ENCODE peak calls at places on chromosomes 12 and 14, in eight cellular contexts. O is stomach, I is mesothelial cell of epicardium, N is endodermal cell, F is endothelial cell, G is ovary, Z is endothelial cell of umbilical vein, E is PC-9. A is an unnamed sample.

GRCh38 chr12:54082402-54082892 is 28.8 kb downstream of the HOXC4 start:
- DNase-seq in E (no peak), F (no peak), I (peak), N (peak), O (peak), G (peak), Z (no peak), A (no peak)

GRCh38 chr12:3559601-3560294 is 68.7 kb downstream of the PRMT8 start:
- DNase-seq in G (no peak), F (no peak), Z (no peak), E (no peak), N (peak), I (no peak), O (no peak), A (no peak)

GRCh38 chr14:24368562-24369252 is 723 bp downstream of the NFATC4 start:
- DNase-seq in O (no peak), Z (peak), I (peak), E (no peak), N (peak), F (peak), G (peak), A (no peak)

GRCh38 chr14:105065280-105066228 is at the start of gene GPR132:
- DNase-seq in E (no peak), Z (no peak), I (no peak), O (peak), F (no peak), G (no peak), N (peak), A (no peak)

GRCh38 chr14:52467515-52468266 is 84.6 kb downstream of the TXNDC16 start:
- DNase-seq in G (no peak), F (no peak), E (no peak), N (no peak), I (no peak), Z (no peak), O (no peak), A (no peak)

GRCh38 chr12:132461526-132461925 is 28.4 kb upstream of the FBRSL1 start:
- DNase-seq in F (no peak), G (no peak), Z (no peak), O (no peak), N (no peak), E (no peak), I (no peak), A (no peak)

GRCh38 chr12:21324551-21324950 is 10.2 kb downstream of the SLCO1A2 start:
- DNase-seq in E (no peak), O (no peak), I (no peak), F (no peak), G (no peak), Z (no peak), N (no peak), A (no peak)

GRCh38 chr12:40137252-40137651 is 31.4 kb upstream of the SLC2A13 start:
- DNase-seq in O (no peak), Z (peak), G (no peak), I (no peak), F (no peak), N (no peak), E (no peak), A (no peak)

GRCh38 chr12:1591029-1591428 is 3.4 kb downstream of the FBXL14 start:
- DNase-seq in G (no peak), O (no peak), Z (peak), I (no peak), N (no peak), F (no peak), E (peak), A (no peak)

GRCh38 chr12:122909442-122910288 is 13.7 kb upstream of the VPS37B start:
- DNase-seq in N (peak), Z (no peak), F (no peak), O (no peak), I (no peak), G (no peak), E (peak), A (no peak)

GRCh38 chr14:54117401-54117800 is 160.8 kb upstream of the BMP4 start:
- DNase-seq in Z (peak), F (no peak), E (no peak), I (no peak), O (no peak), N (no peak), G (no peak), A (no peak)

GRCh38 chr12:117143008-117143532 is 43.9 kb upstream of the TESC start:
- DNase-seq in I (peak), E (peak), Z (no peak), G (no peak), N (no peak), O (peak), F (no peak), A (no peak)

GRCh38 chr14:95472819-95473251 is 43.6 kb downstream of the SYNE3 start:
- DNase-seq in O (no peak), N (no peak), G (no peak), Z (no peak), I (no peak), E (no peak), F (no peak), A (no peak)

GRCh38 chr12:90770861-90771260 is 184.1 kb downstream of the CCER1 start:
- DNase-seq in G (no peak), O (no peak), Z (peak), I (no peak), E (no peak), F (no peak), N (no peak), A (no peak)

GRCh38 chr12:72271401-72271740 is 799 bp upstream of the TRHDE start:
- DNase-seq in G (peak), F (peak), I (peak), E (no peak), Z (peak), O (no peak), N (no peak), A (no peak)

GRCh38 chr14:100305446-100306255 is 593 bp downstream of the SLC25A29 start:
- DNase-seq in I (peak), G (peak), E (no peak), Z (peak), F (peak), O (peak), N (peak), A (no peak)

GRCh38 chr12:30329281-30329680 is 366.4 kb downstream of the IPO8 start:
- DNase-seq in O (no peak), F (no peak), Z (no peak), G (no peak), N (no peak), E (no peak), I (no peak), A (no peak)

GRCh38 chr14:53956427-53957201 is at the start of gene BMP4:
- DNase-seq in G (peak), Z (peak), N (peak), F (peak), I (peak), E (peak), O (peak), A (no peak)

GRCh38 chr12:6383572-6384498 is at the start of gene LTBR:
- DNase-seq in Z (peak), E (peak), G (peak), F (peak), O (peak), I (peak), N (peak), A (peak)

GRCh38 chr12:130876758-130877157 is 4.9 kb downstream of the RAN start:
- DNase-seq in F (no peak), G (no peak), I (no peak), E (no peak), N (no peak), O (no peak), Z (no peak), A (no peak)

GRCh38 chr14:51079085-51079484 is 15.8 kb downstream of the TRIM9 start:
- DNase-seq in N (no peak), G (no peak), O (no peak), Z (no peak), E (no peak), F (no peak), I (no peak), A (no peak)

GRCh38 chr14:39430762-39431415 is 1.3 kb downstream of the FBXO33 start:
- DNase-seq in G (no peak), I (no peak), Z (peak), F (no peak), E (no peak), N (peak), O (no peak), A (no peak)

GRCh38 chr12:7125632-7126227 is 3.0 kb downstream of the RBP5 start:
- DNase-seq in E (no peak), I (no peak), O (no peak), F (no peak), G (no peak), N (no peak), Z (no peak), A (no peak)

GRCh38 chr14:63689132-63689531 is 38.7 kb downstream of the SGPP1 start:
- DNase-seq in I (no peak), G (no peak), N (no peak), F (no peak), E (peak), Z (no peak), O (no peak), A (no peak)

GRCh38 chr12:24948452-24948815 is 467 bp downstream of the BCAT1 start:
- DNase-seq in G (peak), Z (no peak), N (peak), I (no peak), E (no peak), F (peak), O (no peak), A (no peak)

GRCh38 chr14:56796259-56796658 is 14.0 kb downstream of the OTX2 start:
- DNase-seq in N (peak), I (no peak), G (no peak), O (no peak), Z (no peak), F (no peak), E (no peak), A (no peak)

GRCh38 chr12:9668141-9669018 is 1.1 kb upstream of the CLEC2D start:
- DNase-seq in O (no peak), Z (no peak), N (no peak), E (no peak), G (no peak), F (no peak), I (no peak), A (no peak)

GRCh38 chr12:88571543-88571942 is 8.7 kb downstream of the KITLG start:
- DNase-seq in F (no peak), I (no peak), N (no peak), O (no peak), Z (no peak), G (no peak), E (no peak), A (no peak)

GRCh38 chr14:80364274-80364673 is 153.0 kb upstream of the DIO2 start:
- DNase-seq in I (no peak), F (no peak), G (no peak), O (no peak), E (no peak), N (no peak), Z (peak), A (no peak)

GRCh38 chr12:112900298-112901145 is 6.2 kb upstream of the OAS1 start:
- DNase-seq in N (peak), Z (peak), I (no peak), E (peak), O (peak), F (peak), G (no peak), A (no peak)

GRCh38 chr14:22630486-22630885 is 13.7 kb downstream of the OR6J1 start:
- DNase-seq in N (no peak), I (no peak), O (no peak), E (no peak), G (no peak), Z (no peak), F (no peak), A (no peak)

GRCh38 chr14:24298892-24299254 is 707 bp downstream of the DHRS1 start:
- DNase-seq in N (peak), Z (peak), E (peak), G (no peak), I (no peak), O (no peak), F (no peak), A (no peak)

GRCh38 chr14:76773188-76773885 is 12.1 kb downstream of the VASH1 start:
- DNase-seq in I (no peak), O (no peak), Z (peak), E (peak), F (no peak), G (peak), N (peak), A (no peak)

GRCh38 chr12:50986961-50987737 is 34.8 kb downstream of the HIGD1C start:
- DNase-seq in O (peak), G (peak), I (no peak), F (peak), N (peak), E (no peak), Z (peak), A (no peak)

GRCh38 chr14:73245401-73246325 is 8.4 kb downstream of the PAPLN start:
- DNase-seq in I (no peak), O (peak), F (no peak), N (peak), Z (peak), G (no peak), E (no peak), A (no peak)

GRCh38 chr12:67354966-67355365 is 85.8 kb downstream of the CAND1 start:
- DNase-seq in O (no peak), E (no peak), F (no peak), I (no peak), Z (no peak), G (no peak), N (no peak), A (no peak)
- TF ChIP-seq CTCF in O (no peak), E (no peak), F (no peak), I (no peak), Z (no peak), G (no peak), N (peak), A (no peak)

GRCh38 chr12:69708649-69709048 is 9.5 kb upstream of the BEST3 start:
- DNase-seq in N (no peak), I (no peak), O (no peak), F (no peak), Z (no peak), G (no peak), E (no peak), A (no peak)
- TF ChIP-seq CTCF in N (peak), I (peak), O (no peak), F (peak), Z (no peak), G (no peak), E (peak), A (no peak)

GRCh38 chr14:61253064-61253753 is 27.9 kb downstream of the TMEM30B start:
- DNase-seq in E (no peak), N (no peak), G (no peak), Z (no peak), F (no peak), I (no peak), O (no peak), A (no peak)
- TF ChIP-seq CTCF in E (no peak), N (no peak), G (no peak), Z (no peak), F (peak), I (no peak), O (no peak), A (no peak)

GRCh38 chr12:56644654-56645053 is 1.1 kb downstream of the ATP5F1B start:
- DNase-seq in G (no peak), E (no peak), N (no peak), O (no peak), F (no peak), I (no peak), Z (peak), A (no peak)

GRCh38 chr12:56645717-56646446 is at the start of gene ATP5F1B:
- DNase-seq in F (peak), O (peak), N (peak), G (peak), Z (peak), E (peak), I (peak), A (peak)

DNA sequence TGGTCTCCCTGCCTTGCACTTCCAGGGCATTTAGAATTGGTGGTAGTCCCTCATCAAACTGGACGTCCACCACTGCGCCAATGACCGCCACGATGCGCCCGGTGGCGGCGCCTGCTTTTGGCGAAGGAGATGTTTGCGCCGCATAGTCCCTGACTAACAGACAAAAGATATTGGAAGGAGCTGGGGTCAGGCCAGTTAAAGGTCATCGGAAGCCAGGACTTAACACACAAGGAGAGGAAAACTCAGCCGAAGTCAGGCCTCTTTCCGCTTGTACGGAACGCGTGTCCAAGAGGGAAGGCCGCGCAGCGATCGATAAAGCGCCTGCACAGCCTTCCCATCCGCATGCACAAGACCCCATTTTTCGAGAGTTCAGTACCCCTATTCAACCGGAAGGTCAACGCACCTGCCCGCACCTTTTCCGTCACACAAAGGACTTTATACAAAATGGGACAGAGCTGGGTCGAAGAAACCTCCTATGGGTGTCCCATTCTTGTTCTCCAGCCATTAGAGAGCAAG is 525 bp downstream of the ATP5F1B start:
- DNase-seq in E (no peak), O (no peak), G (no peak), I (no peak), F (peak), N (peak), Z (peak), A (no peak)
- TF ChIP-seq CTCF in E (no peak), O (no peak), G (no peak), I (no peak), F (no peak), N (peak), Z (no peak), A (no peak)

DNA sequence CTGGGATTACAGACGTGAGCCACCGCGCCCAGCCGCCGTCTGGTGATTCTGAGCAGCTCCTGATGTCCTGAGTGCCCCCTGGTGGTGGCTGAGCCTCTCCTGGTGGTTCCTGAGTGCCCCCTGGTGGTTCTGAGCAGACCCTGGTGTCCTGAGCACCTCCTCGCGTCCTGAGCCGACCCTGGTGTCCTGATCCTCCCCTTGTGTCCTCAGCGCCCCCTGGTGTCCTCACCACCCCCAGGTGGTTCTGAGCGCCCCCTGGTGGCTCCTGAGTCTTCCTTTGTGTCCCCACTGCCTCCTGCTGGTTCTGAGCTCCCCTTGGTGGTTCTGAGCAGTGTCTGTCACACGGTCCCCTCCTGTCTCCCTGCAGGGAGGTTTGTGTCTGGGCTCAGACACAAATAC is 1304.9 kb downstream of the TMEM121 start:
- DNase-seq in E (no peak), O (no peak), N (peak), I (no peak), G (no peak), F (no peak), Z (no peak), A (no peak)
- TF ChIP-seq CTCF in E (peak), O (no peak), N (no peak), I (no peak), G (no peak), F (no peak), Z (no peak), A (no peak)

DNA sequence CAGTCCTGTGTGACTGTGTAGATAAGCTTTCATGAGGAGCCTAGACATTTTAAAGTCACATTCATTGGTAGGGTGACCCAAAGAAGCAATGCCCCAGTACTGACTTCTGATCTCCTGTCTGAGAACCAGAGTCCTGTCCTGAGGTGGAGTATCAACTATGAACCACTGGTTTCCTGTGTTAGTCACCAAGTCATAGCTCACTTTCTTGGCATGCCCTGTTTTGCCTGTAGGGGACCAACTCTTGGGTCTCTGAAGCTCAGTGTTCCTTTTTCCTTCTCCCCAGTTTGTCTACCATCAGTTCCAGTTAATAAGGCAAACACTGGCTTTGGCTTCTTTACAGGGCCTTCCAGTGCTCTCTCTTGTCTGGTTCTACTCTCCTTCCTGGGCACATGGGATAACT is 97.4 kb downstream of the C12orf75 start:
- DNase-seq in G (no peak), E (no peak), Z (peak), I (no peak), F (no peak), O (no peak), N (no peak), A (no peak)
- TF ChIP-seq CTCF in G (no peak), E (no peak), Z (peak), I (no peak), F (no peak), O (no peak), N (peak), A (no peak)

GRCh38 chr14:92797935-92798653 is 4.0 kb downstream of the GOLGA5 start:
- DNase-seq in G (no peak), Z (no peak), I (no peak), N (no peak), F (no peak), O (no peak), E (no peak), A (no peak)

GRCh38 chr14:92792885-92793284 is 1.2 kb upstream of the GOLGA5 start:
- DNase-seq in Z (no peak), I (no peak), O (no peak), F (no peak), G (no peak), E (no peak), N (no peak), A (no peak)

GRCh38 chr14:92794961-92795360 is 856 bp downstream of the GOLGA5 start:
- DNase-seq in Z (no peak), I (no peak), O (no peak), G (no peak), N (no peak), E (no peak), F (no peak), A (no peak)

GRCh38 chr14:92794547-92794941 is 439 bp downstream of the GOLGA5 start:
- DNase-seq in E (no peak), F (peak), I (peak), N (no peak), Z (peak), O (no peak), G (no peak), A (no peak)

GRCh38 chr14:92793709-92794546 is at the start of gene GOLGA5:
- DNase-seq in E (peak), N (peak), Z (peak), G (peak), F (peak), O (peak), I (peak), A (peak)
- TF ChIP-seq CTCF in E (no peak), N (no peak), Z (no peak), G (peak), F (no peak), O (peak), I (no peak), A (no peak)

GRCh38 chr12:67067453-67068203 is 201.5 kb upstream of the CAND1 start:
- DNase-seq in O (no peak), E (peak), F (peak), N (peak), I (peak), G (no peak), Z (no peak), A (no peak)
- TF ChIP-seq CTCF in O (no peak), E (peak), F (no peak), N (no peak), I (no peak), G (no peak), Z (no peak), A (no peak)

GRCh38 chr12:114694436-114695304 is 10.7 kb upstream of the TBX3 start:
- DNase-seq in O (no peak), F (no peak), E (no peak), G (no peak), I (no peak), Z (no peak), N (no peak), A (no peak)
- TF ChIP-seq CTCF in O (no peak), F (no peak), E (no peak), G (no peak), I (no peak), Z (no peak), N (no peak), A (no peak)

A was measured in omental fat pad.